ENCODE peak calls at places on chromosomes 12 and 14, in five cellular contexts. F is stimulated activated CD4-positive, alpha-beta T cell treated with anti-CD3 and anti-CD28 coated beads, Interleukin-2, amount 100 ng/mL, for 24 hours; X is effector CD4-positive, alpha-beta T cell; D is esophagus squamous epithelium; S is CD8-positive, alpha-beta T cell. O is an unnamed sample.

GRCh38 chr14:24461336-24461735 is 18.8 kb upstream of the SDR39U1 start:
- DNase-seq in S (no peak), F (no peak), X (no peak), D (no peak), O (no peak)

GRCh38 chr14:99187858-99188257 is 84.1 kb downstream of the BCL11B start:
- DNase-seq in D (no peak), X (no peak), S (no peak), F (no peak), O (no peak)

GRCh38 chr14:28744126-28744525 is 22.5 kb upstream of the FOXG1 start:
- DNase-seq in F (no peak), S (no peak), D (no peak), X (no peak), O (no peak)

GRCh38 chr14:95460647-95461478 is 55.6 kb downstream of the SYNE3 start:
- DNase-seq in S (no peak), X (no peak), D (no peak), F (no peak), O (peak; percentile 54)

GRCh38 chr14:54175298-54175942 is 218.8 kb upstream of the BMP4 start:
- DNase-seq in F (peak; percentile 55), X (peak; percentile 11), D (no peak), S (no peak), O (peak; percentile 16)

GRCh38 chr12:124847675-124848074 is 16.0 kb downstream of the SCARB1 start:
- DNase-seq in S (no peak), X (no peak), F (no peak), D (no peak), O (no peak)

GRCh38 chr12:52446346-52447045 is 5.5 kb downstream of the KRT6B start:
- DNase-seq in F (no peak), S (no peak), D (no peak), X (no peak), O (no peak)

GRCh38 chr12:57765003-57765697 is 1.7 kb downstream of the CYP27B1 start:
- DNase-seq in D (no peak), F (peak; percentile 74), S (no peak), X (peak; percentile 38), O (no peak)

GRCh38 chr14:55553791-55554190 is 26.2 kb upstream of the KTN1 start:
- DNase-seq in X (no peak), S (no peak), F (no peak), D (no peak), O (no peak)

GRCh38 chr12:104634852-104635251 is 178.1 kb downstream of the CHST11 start:
- DNase-seq in D (no peak), S (no peak), F (no peak), X (no peak), O (no peak)